ENCODE peak calls at places on chromosome 12, in four cellular contexts. K is lower leg skin, Y is AG04450, B is mesendoderm. M is an unnamed sample.

GRCh38 chr12:131604146-131604844 is 106.6 kb upstream of the SFSWAP start:
- DNase-seq in K (no peak), Y (no peak), B (no peak), M (no peak)

GRCh38 chr12:86600664-86601231 is 344.6 kb upstream of the MGAT4C start:
- DNase-seq in K (no peak), Y (no peak), B (no peak), M (no peak)

GRCh38 chr12:108730337-108731104 is 797 bp downstream of the CORO1C start:
- DNase-seq in K (peak), Y (peak), B (peak), M (peak)

GRCh38 chr12:22046968-22047390 is 961 bp downstream of the CMAS start:
- DNase-seq in K (no peak), Y (no peak), B (no peak), M (no peak)

GRCh38 chr12:6280053-6280469 is 30.4 kb upstream of the PLEKHG6 start:
- DNase-seq in K (peak), Y (peak), B (peak), M (peak)

GRCh38 chr12:27276275-27276674 is 32.2 kb downstream of the STK38L start:
- DNase-seq in K (no peak), Y (no peak), B (peak), M (no peak)

GRCh38 chr12:92612611-92613010 is 90.2 kb upstream of the PLEKHG7 start:
- DNase-seq in K (no peak), Y (no peak), B (no peak), M (no peak)

GRCh38 chr12:123907726-123908476 is 64.7 kb downstream of the CCDC92 start:
- DNase-seq in K (no peak), Y (no peak), B (no peak), M (no peak)

GRCh38 chr12:50882563-50882962 is 39.8 kb downstream of the TMPRSS12 start:
- DNase-seq in K (no peak), Y (no peak), B (no peak), M (no peak)

GRCh38 chr12:13099910-13100609 is 3.4 kb downstream of the GSG1 start:
- DNase-seq in K (no peak), Y (no peak), B (no peak), M (no peak)

GRCh38 chr12:79690156-79690605 is 583 bp downstream of the PAWR start:
- DNase-seq in K (no peak), Y (no peak), B (no peak), M (no peak)

DNA sequence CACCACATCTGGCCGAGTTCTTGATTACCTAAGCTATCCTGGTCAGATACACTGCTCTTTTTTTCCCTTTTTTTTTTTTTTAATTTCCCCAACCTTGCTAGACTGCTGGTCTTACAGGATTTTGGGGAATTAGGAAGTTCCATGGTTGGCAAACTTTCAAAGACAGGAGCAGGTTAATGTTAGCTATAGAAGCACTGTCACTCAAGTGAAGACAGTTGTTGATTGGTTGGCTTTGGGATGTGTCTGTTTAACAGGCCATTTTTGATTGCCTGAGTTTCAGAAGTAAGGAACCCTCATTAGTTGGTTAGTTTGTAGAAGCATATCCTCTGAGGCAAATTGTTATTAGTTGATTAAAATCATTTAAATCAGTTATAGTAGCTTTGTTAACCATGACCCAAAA is 36.8 kb downstream of the RAP1B start:
- DNase-seq in K (no peak), Y (no peak), B (no peak), M (no peak)
- H3K4me3 ChIP-seq in K (no peak), Y (no peak), B (no peak), M (no peak)

GRCh38 chr12:2672863-2673262 is 121.9 kb upstream of the FKBP4 start:
- DNase-seq in K (no peak), Y (no peak), B (no peak), M (no peak)
- H3K4me3 ChIP-seq in K (no peak), Y (no peak), B (no peak), M (no peak)

DNA sequence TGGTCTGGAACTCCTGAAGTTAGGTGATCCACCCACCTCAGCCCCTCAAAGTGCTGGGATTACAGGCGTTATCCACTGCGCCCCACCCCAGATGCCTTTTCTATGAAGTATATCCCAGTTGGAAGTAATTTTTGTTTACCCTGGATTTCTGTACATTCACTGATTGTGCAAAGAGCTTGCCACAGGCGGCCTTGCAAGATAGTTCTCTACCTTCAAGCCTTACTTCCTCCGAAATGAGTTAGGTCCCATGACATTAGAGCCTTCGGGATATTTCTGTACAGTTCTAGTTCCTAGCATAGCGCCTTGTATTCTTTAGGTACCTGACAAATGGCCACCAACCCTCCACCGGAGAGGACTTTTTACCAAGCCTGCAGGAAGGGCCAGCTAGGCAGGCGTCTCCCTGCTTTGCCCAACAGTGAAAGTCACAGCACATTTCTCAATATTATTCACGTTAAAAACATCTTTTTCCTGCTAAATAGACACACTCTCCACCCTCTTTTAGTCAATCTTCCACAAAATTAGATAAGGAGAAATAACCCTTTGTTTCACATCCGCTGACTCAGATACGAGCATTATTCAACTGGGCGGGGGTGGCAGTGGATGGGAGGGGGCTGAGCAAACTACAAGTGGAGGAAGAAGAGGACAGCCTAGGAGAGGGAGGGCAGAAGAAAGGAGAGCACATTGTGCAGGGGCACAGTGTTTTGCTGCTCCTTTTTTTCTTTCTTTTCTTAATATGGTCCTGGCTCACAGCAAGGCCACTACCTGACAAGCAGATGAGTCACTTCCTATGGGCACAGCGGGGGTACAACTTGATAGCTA is 40.0 kb upstream of the CAPRIN2 start:
- DNase-seq in K (no peak), Y (no peak), B (peak), M (peak)
- H3K4me3 ChIP-seq in K (no peak), Y (peak), B (no peak), M (peak)

GRCh38 chr12:51915003-51915625 is 7.8 kb downstream of the ACVRL1 start:
- DNase-seq in K (no peak), Y (no peak), B (no peak), M (no peak)

GRCh38 chr12:51914034-51914923 is 7.0 kb downstream of the ACVRL1 start:
- DNase-seq in K (no peak), Y (no peak), B (no peak), M (no peak)

GRCh38 chr12:51911788-51912711 is 4.7 kb downstream of the ACVRL1 start:
- DNase-seq in K (no peak), Y (no peak), B (peak), M (no peak)

GRCh38 chr12:51911307-51911706 is 4.0 kb downstream of the ACVRL1 start:
- DNase-seq in K (no peak), Y (no peak), B (no peak), M (no peak)

GRCh38 chr12:51913071-51914033 is 6.0 kb downstream of the ACVRL1 start:
- DNase-seq in K (no peak), Y (no peak), B (no peak), M (no peak)
- H3K4me3 ChIP-seq in K (no peak), Y (no peak), B (no peak), M (no peak)